ENCODE peak calls at places on chromosomes 4 and X, in ten cellular contexts. Y, Q, P, O, H, L, N, G, V and X are unnamed samples.

GRCh38 chr4:2177443-2178093 is 64.4 kb downstream of the HAUS3 start:
- DNase-seq in Y (no peak), Q (no peak), P (no peak), O (no peak), H (no peak), L (no peak), N (no peak), G (no peak), V (peak), X (no peak)

GRCh38 chrX:138745215-138745614 is 33.7 kb upstream of the FGF13 start:
- DNase-seq in Y (peak), Q (no peak), P (no peak), O (no peak), H (peak), L (peak), N (peak), G (peak), V (peak), X (peak)

GRCh38 chr4:108372678-108373077 is 203.9 kb upstream of the LEF1 start:
- DNase-seq in Y (no peak), Q (no peak), P (no peak), O (no peak), H (no peak), L (no peak), N (no peak), G (no peak), V (no peak), X (no peak)

GRCh38 chrX:53594354-53594753 is 92.2 kb downstream of the HUWE1 start:
- DNase-seq in Y (no peak), Q (no peak), P (no peak), O (no peak), H (no peak), L (no peak), N (peak), G (no peak), V (peak), X (no peak)

GRCh38 chrX:154710309-154710708 is 40.6 kb downstream of the GAB3 start:
- DNase-seq in Y (no peak), Q (no peak), P (no peak), O (no peak), H (no peak), L (no peak), N (no peak), G (no peak), V (no peak), X (no peak)

GRCh38 chrX:25144043-25144940 is 128.5 kb upstream of the ARX start:
- DNase-seq in Y (peak), Q (peak), P (peak), O (no peak), H (peak), L (peak), N (peak), G (peak), V (peak), X (peak)

GRCh38 chr4:27267435-27268355 is 407.1 kb downstream of the STIM2 start:
- DNase-seq in Y (no peak), Q (no peak), P (no peak), O (no peak), H (no peak), L (no peak), N (no peak), G (no peak), V (no peak), X (no peak)

GRCh38 chr4:6419452-6420028 is 52.9 kb downstream of the PPP2R2C start:
- DNase-seq in Y (no peak), Q (peak), P (no peak), O (no peak), H (peak), L (no peak), N (no peak), G (no peak), V (peak), X (no peak)

GRCh38 chrX:110175146-110175545 is 142.7 kb downstream of the AMMECR1 start:
- DNase-seq in Y (no peak), Q (no peak), P (no peak), O (no peak), H (no peak), L (no peak), N (no peak), G (no peak), V (no peak), X (no peak)

GRCh38 chr4:113394730-113395530 is 345.5 kb downstream of the ANK2 start:
- DNase-seq in Y (peak), Q (peak), P (peak), O (peak), H (peak), L (peak), N (peak), G (peak), V (peak), X (peak)

GRCh38 chrX:121356850-121357171 is 309.4 kb downstream of the GLUD2 start:
- DNase-seq in Y (no peak), Q (no peak), P (no peak), O (no peak), H (no peak), L (no peak), N (no peak), G (no peak), V (no peak), X (no peak)

GRCh38 chr4:120568736-120569135 is 353.8 kb downstream of the PRDM5 start:
- DNase-seq in Y (no peak), Q (no peak), P (no peak), O (no peak), H (no peak), L (no peak), N (no peak), G (no peak), V (no peak), X (no peak)

GRCh38 chr4:15848191-15848842 is 70.2 kb downstream of the CD38 start:
- DNase-seq in Y (no peak), Q (no peak), P (no peak), O (no peak), H (no peak), L (no peak), N (peak), G (no peak), V (no peak), X (no peak)

GRCh38 chr4:186643501-186644315 is 79.9 kb downstream of the FAT1 start:
- DNase-seq in Y (peak), Q (no peak), P (no peak), O (peak), H (no peak), L (no peak), N (peak), G (peak), V (peak), X (peak)

GRCh38 chr4:94262163-94263016 is 54.7 kb downstream of the SMARCAD1 start:
- DNase-seq in Y (no peak), Q (no peak), P (no peak), O (no peak), H (no peak), L (no peak), N (no peak), G (no peak), V (peak), X (no peak)

GRCh38 chrX:69104756-69105434 is 60.4 kb downstream of the PJA1 start:
- DNase-seq in Y (no peak), Q (no peak), P (no peak), O (no peak), H (no peak), L (no peak), N (no peak), G (peak), V (no peak), X (no peak)

GRCh38 chrX:154351183-154352011 is 23.0 kb downstream of the FLNA start:
- DNase-seq in Y (no peak), Q (no peak), P (no peak), O (no peak), H (no peak), L (no peak), N (no peak), G (peak), V (no peak), X (no peak)

GRCh38 chrX:3518870-3519269 is 172.4 kb upstream of the MXRA5 start:
- DNase-seq in Y (peak), Q (peak), P (no peak), O (peak), H (no peak), L (no peak), N (peak), G (peak), V (peak), X (peak)

GRCh38 chrX:110965409-110965808 is 130.6 kb upstream of the PAK3 start:
- DNase-seq in Y (no peak), Q (no peak), P (no peak), O (no peak), H (no peak), L (no peak), N (peak), G (no peak), V (no peak), X (no peak)